ENCODE peak calls at places on chromosomes 2 and 18, in four cellular contexts. W is spleen; Y is activated CD8-positive, alpha-beta T cell treated with anti-CD3 and anti-CD28 coated beads for 36 hours; N is osteocyte. L is an unnamed sample.

GRCh38 chr2:49265471-49265870 is 111.2 kb upstream of the FSHR start:
- DNase-seq in N (no peak), W (no peak), Y (no peak), L (no peak)

GRCh38 chr2:52976132-52976949 is 791.3 kb upstream of the CHAC2 start:
- DNase-seq in N (no peak), Y (peak), W (no peak), L (no peak)

GRCh38 chr2:36408198-36408703 is 52.7 kb downstream of the CRIM1 start:
- DNase-seq in N (no peak), Y (no peak), W (peak), L (no peak)

GRCh38 chr18:13377496-13377895 is 158.9 kb downstream of the LDLRAD4 start:
- DNase-seq in N (peak), Y (peak), W (no peak), L (peak)

GRCh38 chr2:60334610-60335009 is 218.8 kb downstream of the BCL11A start:
- DNase-seq in Y (no peak), W (no peak), N (peak), L (no peak)

GRCh38 chr18:23134780-23135678 is at the start of gene CABLES1:
- DNase-seq in W (peak), N (peak), Y (peak), L (peak)

GRCh38 chr2:200618590-200619021 is 32.8 kb downstream of the AOX1 start:
- DNase-seq in N (no peak), Y (peak), W (no peak), L (no peak)

GRCh38 chr2:223477318-223477717 is 124.8 kb downstream of the SCG2 start:
- DNase-seq in Y (no peak), N (no peak), W (no peak), L (no peak)

GRCh38 chr2:102142829-102143449 is 393 bp downstream of the IL1R1 start:
- DNase-seq in N (no peak), W (no peak), Y (peak), L (no peak)

GRCh38 chr2:164620873-164621760 is at the start of gene GRB14:
- DNase-seq in W (peak), Y (peak), N (no peak), L (peak)

GRCh38 chr2:234580686-234581085 is 83.8 kb upstream of the ARL4C start:
- DNase-seq in Y (no peak), N (no peak), W (no peak), L (no peak)

GRCh38 chr2:203646961-203647360 is 59.5 kb upstream of the CD28 start:
- DNase-seq in Y (no peak), N (no peak), W (no peak), L (no peak)

GRCh38 chr2:232501331-232501771 is 13.7 kb upstream of the ECEL1 start:
- DNase-seq in W (no peak), N (no peak), Y (no peak), L (no peak)

GRCh38 chr2:212842544-212843185 is 304.1 kb upstream of the ERBB4 start:
- DNase-seq in N (no peak), W (no peak), Y (no peak), L (no peak)

GRCh38 chr18:5066380-5066977 is 130.6 kb downstream of the AKAIN1 start:
- DNase-seq in Y (peak), W (no peak), N (no peak), L (no peak)
- TF ChIP-seq CTCF in Y (peak), W (no peak), N (no peak), L (peak)

GRCh38 chr2:1134629-1135028 is 184.0 kb downstream of the SNTG2 start:
- DNase-seq in W (no peak), Y (no peak), N (no peak), L (no peak)

GRCh38 chr2:1136807-1137663 is 186.4 kb downstream of the SNTG2 start:
- DNase-seq in N (no peak), Y (no peak), W (no peak), L (no peak)

GRCh38 chr2:1137992-1138391 is 187.3 kb downstream of the SNTG2 start:
- DNase-seq in N (no peak), W (no peak), Y (no peak), L (no peak)

GRCh38 chr2:1132328-1132964 is 181.8 kb downstream of the SNTG2 start:
- DNase-seq in W (no peak), Y (peak), N (no peak), L (no peak)

GRCh38 chr2:1136071-1136470 is 185.4 kb downstream of the SNTG2 start:
- DNase-seq in N (no peak), Y (no peak), W (no peak), L (no peak)
- TF ChIP-seq CTCF in N (peak), Y (peak), W (no peak), L (peak)

DNA sequence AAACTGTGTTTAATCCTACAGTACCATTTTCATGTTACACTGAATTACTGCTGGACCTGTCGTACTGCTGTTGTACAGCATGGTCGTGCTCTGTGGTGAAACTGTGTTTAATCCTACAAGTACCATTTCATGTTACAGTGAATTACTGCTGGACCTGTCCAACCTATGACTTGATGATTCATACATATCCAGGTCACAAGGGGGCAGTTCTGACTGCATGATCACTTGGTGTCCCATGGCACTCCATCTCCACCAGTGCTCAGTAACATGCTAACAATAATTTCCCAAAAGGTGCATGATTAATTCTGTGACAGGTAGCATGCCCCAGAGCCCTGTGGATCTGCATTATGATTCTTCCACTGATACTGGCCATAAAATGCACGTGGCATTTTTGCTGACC is 101.6 kb downstream of the ADCYAP1 start:
- DNase-seq in W (no peak), Y (no peak), N (no peak), L (no peak)
- TF ChIP-seq CTCF in W (no peak), Y (no peak), N (no peak), L (no peak)

GRCh38 chr2:120205901-120206581 is 17.2 kb downstream of the TMEM185B start:
- DNase-seq in W (peak), Y (peak), N (peak), L (no peak)
- TF ChIP-seq CTCF in W (peak), Y (peak), N (peak), L (peak)

DNA sequence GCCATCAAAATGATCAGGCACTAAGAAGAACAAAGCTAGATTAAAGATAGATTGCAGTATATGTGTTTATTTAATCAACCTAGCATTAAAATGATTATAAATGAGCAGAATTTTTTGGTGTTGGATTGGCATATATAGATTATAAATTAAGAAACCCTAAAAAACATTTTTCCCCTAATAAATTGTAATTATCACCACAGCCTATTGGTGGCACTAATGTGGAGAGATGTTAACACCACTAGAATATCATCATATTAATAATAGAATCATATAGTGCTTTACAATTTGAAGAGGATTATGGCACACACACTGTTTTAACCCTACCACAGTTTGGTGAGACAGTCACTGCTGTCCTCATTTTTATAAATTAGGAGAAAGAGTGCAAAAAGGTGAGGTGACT is 112.4 kb upstream of the RND3 start:
- DNase-seq in N (no peak), Y (no peak), W (no peak), L (no peak)
- TF ChIP-seq CTCF in N (peak), Y (no peak), W (no peak), L (peak)

DNA sequence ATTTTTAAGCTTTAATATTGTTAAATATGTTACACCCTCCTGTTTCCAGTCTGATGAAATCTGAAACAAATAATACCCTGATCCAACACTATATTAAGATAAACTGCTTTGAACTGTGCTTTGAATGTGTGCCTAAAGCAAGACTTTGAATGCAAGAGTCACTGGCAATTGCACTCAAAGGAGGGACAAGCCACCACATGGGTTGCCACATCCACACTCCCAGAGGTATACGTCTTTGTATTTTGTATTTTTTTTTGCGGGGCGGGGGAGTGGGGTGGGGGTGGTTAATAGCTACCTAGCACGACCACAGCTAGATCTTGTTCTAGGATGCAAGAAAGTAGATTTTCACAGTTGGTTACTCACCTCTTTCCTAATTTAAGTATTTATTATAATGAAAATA is 1.8 kb upstream of the ZEB2 start:
- DNase-seq in Y (no peak), N (no peak), W (no peak), L (no peak)
- TF ChIP-seq CTCF in Y (no peak), N (no peak), W (no peak), L (no peak)

DNA sequence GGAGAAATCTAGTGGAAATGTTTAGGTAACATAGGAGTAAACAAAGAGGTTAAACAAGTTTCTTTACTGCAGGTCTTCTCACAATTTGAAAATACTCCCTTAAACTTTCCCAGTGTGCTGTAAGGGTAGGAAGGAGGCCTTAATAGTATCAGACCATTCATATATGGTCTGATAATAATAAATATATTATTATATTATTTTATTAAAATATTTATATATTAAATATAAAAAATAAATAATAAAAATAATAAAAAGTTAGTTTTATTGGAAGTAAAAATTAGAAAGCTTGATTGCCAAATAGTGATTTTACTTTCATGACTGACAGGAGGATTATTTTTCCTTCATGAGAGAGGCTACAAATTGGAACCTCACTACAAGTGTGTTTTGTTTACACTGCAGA is 7.1 kb downstream of the NOSTRIN start:
- DNase-seq in N (no peak), Y (no peak), W (no peak), L (no peak)
- TF ChIP-seq CTCF in N (no peak), Y (no peak), W (no peak), L (no peak)

L was measured in type B pancreatic cell.